ENCODE peak calls at places on chromosomes 6 and 20, in eight cellular contexts. X is A549, F is adrenal gland, Y is H1, T is right lobe of liver, I is sigmoid colon, L is body of pancreas, N is prostate gland. M is an unnamed sample. For H3K4me1, the result is how much of the 10 kb centered on the place peaks cover.

GRCh38 chr6:75723382-75723781 is 25.7 kb upstream of the MYO6 start:
- DNase-seq in X (no peak), F (no peak), Y (no peak), T (no peak), I (no peak), L (no peak), N (no peak), M (no peak)

GRCh38 chr6:47465117-47465516 is 12.5 kb upstream of the CD2AP start:
- DNase-seq in X (no peak), F (no peak), Y (no peak), T (no peak), I (no peak), L (no peak), N (no peak), M (no peak)

GRCh38 chr6:70210462-70210861 is 92.4 kb downstream of the COL9A1 start:
- DNase-seq in X (peak), F (no peak), Y (no peak), T (no peak), I (no peak), L (no peak), N (no peak), M (no peak)

GRCh38 chr6:111105578-111105977 is 18.3 kb downstream of the SLC16A10 start:
- DNase-seq in X (peak), F (peak), Y (no peak), T (peak), I (no peak), L (peak), N (peak), M (peak)

GRCh38 chr6:48429021-48429420 is 318.0 kb upstream of the PTCHD4 start:
- DNase-seq in X (no peak), F (no peak), Y (no peak), T (no peak), I (no peak), L (no peak), N (no peak), M (no peak)

GRCh38 chr6:159701413-159701999 is 8.5 kb upstream of the SOD2 start:
- DNase-seq in X (peak), F (peak), Y (no peak), T (no peak), I (peak), L (no peak), N (no peak), M (no peak)

GRCh38 chr6:166904101-166904746 is 52.1 kb downstream of the RNASET2 start:
- DNase-seq in X (no peak), F (no peak), Y (peak), T (no peak), I (no peak), L (no peak), N (no peak), M (peak)

GRCh38 chr6:3732345-3733141 is 19.0 kb downstream of the PXDC1 start:
- DNase-seq in X (peak), F (peak), Y (peak), T (peak), I (peak), L (peak), N (peak), M (peak)

GRCh38 chr6:35149891-35150566 is 8.9 kb upstream of the TCP11 start:
- DNase-seq in X (no peak), F (no peak), Y (no peak), T (no peak), I (no peak), L (no peak), N (no peak), M (no peak)

GRCh38 chr6:75348882-75349261 is 64.3 kb upstream of the TMEM30A start:
- DNase-seq in X (no peak), F (no peak), Y (no peak), T (no peak), I (no peak), L (no peak), N (no peak), M (no peak)

GRCh38 chr6:44232676-44233559 is 9.5 kb downstream of the SLC29A1 start:
- DNase-seq in X (no peak), F (no peak), Y (no peak), T (no peak), I (no peak), L (no peak), N (no peak), M (peak)

GRCh38 chr6:44235891-44236516 is 10.9 kb upstream of the HSP90AB1 start:
- DNase-seq in X (no peak), F (no peak), Y (peak), T (peak), I (no peak), L (no peak), N (no peak), M (no peak)

GRCh38 chr6:44234101-44235090 is 11.0 kb downstream of the SLC29A1 start:
- DNase-seq in X (no peak), F (peak), Y (peak), T (peak), I (peak), L (peak), N (peak), M (no peak)

GRCh38 chr6:44235269-44235668 is 11.6 kb upstream of the HSP90AB1 start:
- DNase-seq in X (no peak), F (no peak), Y (no peak), T (no peak), I (no peak), L (no peak), N (no peak), M (peak)

DNA sequence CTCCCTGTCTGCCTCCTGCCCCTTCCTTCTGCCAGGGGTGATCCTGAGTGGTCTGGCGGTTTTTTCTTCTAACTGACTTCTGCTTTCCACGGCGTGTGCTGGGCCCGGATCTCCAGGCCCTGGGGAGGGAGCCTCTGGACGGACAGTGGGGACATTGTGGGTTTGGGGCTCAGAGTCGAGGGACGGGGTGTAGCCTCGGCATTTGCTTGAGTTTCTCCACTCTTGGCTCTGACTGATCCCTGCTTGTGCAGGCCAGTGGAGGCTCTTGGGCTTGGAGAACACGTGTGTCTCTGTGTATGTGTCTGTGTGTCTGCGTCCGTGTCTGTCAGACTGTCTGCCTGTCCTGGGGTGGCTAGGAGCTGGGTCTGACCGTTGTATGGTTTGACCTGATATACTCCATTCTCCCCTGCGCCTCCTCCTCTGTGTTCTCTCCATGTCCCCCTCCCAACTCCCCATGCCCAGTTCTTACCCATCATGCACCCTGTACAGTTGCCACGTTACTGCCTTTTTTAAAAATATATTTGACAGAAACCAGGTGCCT is 10.2 kb downstream of the SLC29A1 start:
- DNase-seq in X (no peak), F (peak), Y (no peak), T (no peak), I (no peak), L (no peak), N (no peak), M (peak)
- H3K4me1 ChIP-seq in X (under half), F (half or more), Y (under half), T (half or more), I (under half), L (half or more), N (under half), M (under half)

GRCh38 chr6:142286088-142286409 is 15.8 kb upstream of the ADGRG6 start:
- DNase-seq in X (no peak), F (no peak), Y (no peak), T (no peak), I (no peak), L (no peak), N (no peak), M (no peak)
- TF ChIP-seq POLR2A in X (no peak), F (no peak), Y (no peak), T (no peak), I (no peak), L (no peak), N (no peak), M (no peak)

GRCh38 chr20:47558699-47559098 is 57.0 kb downstream of the NCOA3 start:
- DNase-seq in X (no peak), F (no peak), Y (no peak), T (no peak), I (no peak), L (no peak), N (no peak), M (no peak)
- H3K4me1 ChIP-seq in X (half or more), F (under half), Y (under half), T (under half), I (under half), L (under half), N (under half), M (under half)

GRCh38 chr6:44149369-44150012 is 9.1 kb upstream of the CAPN11 start:
- DNase-seq in X (no peak), F (no peak), Y (no peak), T (no peak), I (peak), L (no peak), N (no peak), M (no peak)
- TF ChIP-seq POLR2A in X (no peak), F (no peak), Y (no peak), T (no peak), I (no peak), L (no peak), N (no peak), M (no peak)

DNA sequence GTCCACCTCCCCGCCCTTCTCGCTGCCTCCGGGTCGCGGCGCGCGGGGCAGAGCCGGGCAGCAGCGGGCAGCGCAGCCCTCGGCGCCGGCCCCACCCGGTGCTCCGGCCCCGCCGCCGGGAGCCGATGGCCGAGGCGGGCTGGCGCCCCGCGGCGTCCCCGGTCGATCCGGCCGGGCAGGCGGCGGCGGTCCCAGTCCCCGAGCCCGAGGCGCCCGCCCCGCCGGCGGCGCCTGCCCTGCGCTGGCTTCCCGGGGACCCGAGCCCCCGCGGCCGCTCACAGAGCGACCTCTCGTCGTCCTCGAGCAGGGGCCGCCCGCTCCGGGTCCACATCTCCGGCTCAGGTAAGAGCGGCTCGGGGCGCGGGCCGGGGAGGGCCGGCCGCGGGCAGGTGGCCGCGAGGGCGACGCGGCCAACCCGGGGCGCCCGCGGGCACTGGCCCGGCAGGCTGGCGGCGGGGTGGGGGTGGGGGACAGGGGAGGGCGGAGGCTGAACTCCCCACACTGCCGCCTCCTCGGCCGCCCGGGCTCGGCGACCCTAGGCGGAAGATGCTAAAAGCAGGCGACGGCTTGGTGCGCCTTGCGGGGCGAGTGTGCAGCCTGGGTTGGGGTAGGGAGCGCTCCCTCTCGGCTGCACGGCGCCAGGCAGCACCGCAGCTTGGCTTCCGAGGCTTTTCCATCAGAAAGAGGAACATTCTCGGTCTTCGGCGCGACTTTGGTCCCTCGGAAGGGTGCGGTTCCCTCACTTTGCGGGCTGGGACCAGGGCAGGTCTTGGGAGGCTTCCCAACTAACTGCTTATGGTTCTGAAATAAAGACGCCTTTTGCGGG is 25.6 kb upstream of the FUCA2 start:
- DNase-seq in X (peak), F (peak), Y (peak), T (peak), I (peak), L (peak), N (peak), M (peak)
- H3K4me1 ChIP-seq in X (under half), F (under half), Y (under half), T (under half), I (under half), L (under half), N (under half), M (under half)

GRCh38 chr20:56411759-56412472 is at the start of gene CASS4:
- DNase-seq in X (no peak), F (peak), Y (no peak), T (no peak), I (no peak), L (no peak), N (no peak), M (no peak)
- TF ChIP-seq POLR2A in X (no peak), F (no peak), Y (no peak), T (peak), I (no peak), L (peak), N (no peak), M (no peak)

GRCh38 chr6:108171918-108172516 is 6.2 kb downstream of the NR2E1 start:
- DNase-seq in X (no peak), F (no peak), Y (no peak), T (no peak), I (no peak), L (no peak), N (no peak), M (no peak)

GRCh38 chr6:108168980-108169800 is 3.4 kb downstream of the NR2E1 start:
- DNase-seq in X (no peak), F (no peak), Y (peak), T (no peak), I (no peak), L (no peak), N (no peak), M (no peak)

GRCh38 chr6:108171291-108171917 is 5.6 kb downstream of the NR2E1 start:
- DNase-seq in X (no peak), F (no peak), Y (peak), T (no peak), I (no peak), L (no peak), N (no peak), M (no peak)

GRCh38 chr6:108169801-108170606 is 4.2 kb downstream of the NR2E1 start:
- DNase-seq in X (no peak), F (no peak), Y (peak), T (no peak), I (no peak), L (no peak), N (no peak), M (no peak)

DNA sequence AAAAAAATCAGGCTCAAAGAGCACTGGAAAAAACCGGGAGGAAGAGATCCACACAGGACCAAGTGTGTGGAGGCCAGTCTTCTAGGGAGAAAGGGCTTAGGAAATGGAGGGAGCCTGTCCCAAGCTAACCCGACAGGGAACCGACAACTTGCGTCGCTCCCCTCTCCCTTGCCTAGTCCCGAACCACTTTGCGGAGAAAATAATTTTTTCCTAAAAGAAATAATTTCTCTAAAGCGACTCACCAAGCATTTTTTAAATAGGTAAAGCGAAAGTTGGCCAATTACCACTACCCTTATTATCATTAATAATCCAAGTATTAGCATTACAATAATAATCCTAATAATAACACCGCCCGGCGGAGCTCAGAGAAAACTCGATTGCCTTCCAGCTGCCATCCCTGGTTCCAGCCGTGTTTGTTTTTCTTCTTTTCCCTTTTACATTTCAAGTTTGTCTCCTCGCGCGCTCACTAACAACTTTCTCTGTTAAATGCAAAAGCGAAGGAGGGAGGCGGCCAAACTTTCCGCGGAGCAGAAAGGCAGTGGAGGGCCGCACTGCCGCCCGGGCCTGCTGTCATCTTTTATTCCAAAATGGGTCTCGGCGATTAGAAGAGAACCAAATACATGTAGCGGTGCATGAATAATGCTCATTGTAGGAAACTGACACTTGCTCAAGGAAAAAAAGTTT is 4.9 kb downstream of the NR2E1 start:
- DNase-seq in X (no peak), F (no peak), Y (no peak), T (no peak), I (no peak), L (no peak), N (no peak), M (no peak)
- H3K4me1 ChIP-seq in X (under half), F (under half), Y (under half), T (under half), I (under half), L (under half), N (under half), M (half or more)

DNA sequence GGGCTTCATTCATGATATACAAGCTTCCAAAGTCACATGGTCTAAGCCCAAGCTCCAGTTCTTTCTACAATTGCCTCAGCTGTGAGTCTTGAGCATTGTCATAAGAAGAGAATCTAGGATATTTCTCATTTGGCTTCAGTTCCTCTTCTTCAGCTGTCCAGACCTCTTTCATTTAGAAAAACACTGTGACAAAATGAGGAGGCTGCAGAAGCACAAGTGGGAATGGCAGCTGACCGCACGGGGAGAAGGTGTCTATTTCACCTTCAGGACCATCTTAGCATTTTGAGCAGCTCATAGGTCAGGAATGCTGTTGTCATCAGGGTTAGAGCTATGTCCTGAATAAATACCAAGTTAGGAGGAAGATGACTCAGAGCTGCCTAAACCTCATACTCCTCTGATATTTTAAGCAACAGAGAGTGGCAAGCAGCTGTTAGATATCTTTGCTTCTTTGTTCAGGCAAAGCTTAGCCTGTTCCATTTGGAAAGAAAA is 390.1 kb upstream of the CITED2 start:
- DNase-seq in X (peak), F (peak), Y (no peak), T (no peak), I (no peak), L (no peak), N (no peak), M (no peak)
- TF ChIP-seq POLR2A in X (no peak), F (no peak), Y (no peak), T (no peak), I (no peak), L (no peak), N (no peak), M (no peak)

GRCh38 chr6:43668151-43669028 is 19.2 kb downstream of the MRPS18A start:
- DNase-seq in X (peak), F (peak), Y (peak), T (peak), I (peak), L (peak), N (peak), M (peak)
- H3K4me1 ChIP-seq in X (under half), F (under half), Y (under half), T (under half), I (under half), L (under half), N (under half), M (under half)

GRCh38 chr20:49915380-49916145 is at the start of gene SPATA2:
- DNase-seq in X (peak), F (peak), Y (peak), T (peak), I (peak), L (peak), N (peak), M (peak)
- TF ChIP-seq POLR2A in X (peak), F (peak), Y (no peak), T (peak), I (peak), L (peak), N (peak), M (peak)

M was measured in Peyer's patch.